ENCODE peak calls at places on chromosomes 2 and 18, in six cellular contexts. Z is HTR-8/SVneo, D is Kasumi-1, K is T1000, M is HS-5, R is adrenal gland. B is an unnamed sample.

GRCh38 chr2:155310589-155310988 is 612.1 kb downstream of the KCNJ3 start:
- DNase-seq in Z (peak), D (peak), K (no peak), M (peak), R (no peak), B (no peak)

GRCh38 chr2:43131890-43132522 is 94.4 kb downstream of the ZFP36L2 start:
- DNase-seq in Z (no peak), D (no peak), K (no peak), M (no peak), R (no peak), B (no peak)

GRCh38 chr18:76983613-76984051 is 149.0 kb downstream of the MBP start:
- DNase-seq in Z (no peak), D (no peak), K (no peak), M (no peak), R (no peak), B (no peak)

GRCh38 chr2:31379747-31380146 is 34.8 kb downstream of the XDH start:
- DNase-seq in Z (no peak), D (no peak), K (no peak), M (no peak), R (no peak), B (no peak)

GRCh38 chr18:23580677-23581367 is 5.5 kb downstream of the NPC1 start:
- DNase-seq in Z (no peak), D (no peak), K (no peak), M (no peak), R (no peak), B (peak)

GRCh38 chr18:12336887-12337286 is 28.8 kb downstream of the TUBB6 start:
- DNase-seq in Z (peak), D (no peak), K (no peak), M (no peak), R (no peak), B (no peak)

GRCh38 chr2:171745806-171746205 is 58.5 kb downstream of the DYNC1I2 start:
- DNase-seq in Z (no peak), D (no peak), K (no peak), M (no peak), R (no peak), B (no peak)

GRCh38 chr2:120686511-120687168 is 49.0 kb upstream of the GLI2 start:
- DNase-seq in Z (no peak), D (peak), K (no peak), M (no peak), R (no peak), B (no peak)

GRCh38 chr2:148814143-148814852 is 60.7 kb upstream of the KIF5C start:
- DNase-seq in Z (no peak), D (no peak), K (no peak), M (no peak), R (peak), B (peak)

GRCh38 chr2:144133881-144134280 is 386.0 kb downstream of the ZEB2 start:
- DNase-seq in Z (no peak), D (no peak), K (no peak), M (no peak), R (no peak), B (no peak)

GRCh38 chr18:65753520-65753919 is 2.7 kb downstream of the CDH7 start:
- DNase-seq in Z (no peak), D (peak), K (no peak), M (no peak), R (no peak), B (no peak)

GRCh38 chr18:58967643-58968291 is 103.1 kb downstream of the ZNF532 start:
- DNase-seq in Z (no peak), D (no peak), K (no peak), M (no peak), R (no peak), B (peak)

GRCh38 chr2:188645982-188646381 is 328.2 kb upstream of the COL3A1 start:
- DNase-seq in Z (no peak), D (no peak), K (no peak), M (no peak), R (no peak), B (no peak)

GRCh38 chr2:130808482-130809268 is 28.0 kb upstream of the ARHGEF4 start:
- DNase-seq in Z (no peak), D (peak), K (no peak), M (no peak), R (no peak), B (no peak)

GRCh38 chr2:2812648-2813047 is 481.6 kb upstream of the MYT1L start:
- DNase-seq in Z (no peak), D (no peak), K (no peak), M (no peak), R (no peak), B (no peak)

GRCh38 chr2:130183500-130184373 is 1.7 kb downstream of the MZT2B start:
- DNase-seq in Z (no peak), D (no peak), K (no peak), M (no peak), R (peak), B (no peak)

GRCh38 chr2:204110250-204111183 is 174.0 kb downstream of the ICOS start:
- DNase-seq in Z (no peak), D (no peak), K (no peak), M (no peak), R (no peak), B (peak)

GRCh38 chr2:12982149-12982584 is 265.4 kb downstream of the TRIB2 start:
- DNase-seq in Z (no peak), D (peak), K (no peak), M (peak), R (no peak), B (no peak)

GRCh38 chr2:119240311-119241204 is 16.9 kb downstream of the STEAP3 start:
- DNase-seq in Z (peak), D (no peak), K (no peak), M (no peak), R (peak), B (peak)

GRCh38 chr2:51657849-51658248 is 625.9 kb upstream of the NRXN1 start:
- DNase-seq in Z (no peak), D (no peak), K (no peak), M (no peak), R (no peak), B (no peak)

GRCh38 chr2:98588880-98589425 is 19.4 kb downstream of the COA5 start:
- DNase-seq in Z (no peak), D (no peak), K (no peak), M (no peak), R (no peak), B (no peak)

GRCh38 chr2:230827774-230828271 is 36.9 kb upstream of the ITM2C start:
- DNase-seq in Z (no peak), D (no peak), K (no peak), M (no peak), R (no peak), B (no peak)

GRCh38 chr2:111030271-111030891 is 90.3 kb upstream of the BCL2L11 start:
- DNase-seq in Z (no peak), D (no peak), K (no peak), M (no peak), R (no peak), B (peak)

GRCh38 chr18:54052259-54052658 is 172.2 kb downstream of the MBD2 start:
- DNase-seq in Z (no peak), D (no peak), K (no peak), M (no peak), R (no peak), B (no peak)

GRCh38 chr2:231399853-231400667 is 4.5 kb downstream of the B3GNT7 start:
- DNase-seq in Z (peak), D (no peak), K (no peak), M (no peak), R (peak), B (no peak)

GRCh38 chr18:34322365-34323289 is 97.9 kb upstream of the NOL4 start:
- DNase-seq in Z (no peak), D (peak), K (no peak), M (no peak), R (peak), B (peak)

B was measured in transverse colon.